ENCODE peak calls at places on chromosomes 5 and 9, in seven cellular contexts. O is A549, Y is K562, H is H1, A is SK-N-SH, J is GM12878, R is HepG2. P is an unnamed sample.

GRCh38 chr5:178407646-178408045 is 175.0 kb upstream of the PHYKPL start:
- DNase-seq in H (no peak), J (no peak), O (no peak), Y (no peak), A (no peak), R (no peak), P (no peak)

GRCh38 chr5:76544268-76544926 is 78.8 kb downstream of the F2RL2 start:
- DNase-seq in H (no peak), O (peak), Y (peak), R (peak), A (peak), J (peak), P (peak)

GRCh38 chr5:119315516-119315949 is 40.3 kb upstream of the TNFAIP8 start:
- DNase-seq in O (peak), Y (peak), H (no peak), A (peak), R (peak), J (peak), P (no peak)

GRCh38 chr5:33319841-33320240 is 120.9 kb upstream of the TARS1 start:
- DNase-seq in H (no peak), O (no peak), R (no peak), A (no peak), Y (no peak), J (no peak), P (no peak)

GRCh38 chr9:137615387-137615871 is 3.4 kb upstream of the EHMT1 start:
- DNase-seq in H (no peak), J (no peak), O (no peak), Y (no peak), A (no peak), R (no peak), P (no peak)

GRCh38 chr5:54679686-54680085 is 162.1 kb downstream of the SNX18 start:
- DNase-seq in Y (no peak), A (no peak), O (no peak), R (no peak), H (no peak), J (no peak), P (peak)

GRCh38 chr9:116569111-116569510 is 118.0 kb upstream of the TRIM32 start:
- DNase-seq in R (no peak), Y (no peak), A (no peak), J (no peak), O (no peak), H (no peak), P (no peak)

GRCh38 chr5:137641148-137641547 is 94.7 kb downstream of the KLHL3 start:
- DNase-seq in J (no peak), O (no peak), Y (no peak), A (no peak), R (no peak), H (no peak), P (peak)

GRCh38 chr5:170380361-170380951 is 8.7 kb downstream of the KCNMB1 start:
- DNase-seq in Y (no peak), R (no peak), H (no peak), J (no peak), A (peak), O (no peak), P (no peak)

GRCh38 chr9:17578911-17579793 is at the start of gene SH3GL2:
- DNase-seq in H (peak), Y (no peak), O (peak), R (no peak), A (peak), J (no peak), P (peak)

GRCh38 chr9:22052376-22052945 is 43.4 kb upstream of the CDKN2B start:
- DNase-seq in H (no peak), Y (no peak), R (peak), O (no peak), J (no peak), A (no peak), P (peak)

GRCh38 chr5:37838933-37839341 is 904 bp downstream of the GDNF start:
- DNase-seq in A (peak), R (no peak), H (peak), J (no peak), Y (no peak), O (no peak), P (no peak)
- TF ChIP-seq RFX5 in A (no peak), R (no peak), H (no peak), J (no peak), Y (no peak), O (no peak), P (no peak)

DNA sequence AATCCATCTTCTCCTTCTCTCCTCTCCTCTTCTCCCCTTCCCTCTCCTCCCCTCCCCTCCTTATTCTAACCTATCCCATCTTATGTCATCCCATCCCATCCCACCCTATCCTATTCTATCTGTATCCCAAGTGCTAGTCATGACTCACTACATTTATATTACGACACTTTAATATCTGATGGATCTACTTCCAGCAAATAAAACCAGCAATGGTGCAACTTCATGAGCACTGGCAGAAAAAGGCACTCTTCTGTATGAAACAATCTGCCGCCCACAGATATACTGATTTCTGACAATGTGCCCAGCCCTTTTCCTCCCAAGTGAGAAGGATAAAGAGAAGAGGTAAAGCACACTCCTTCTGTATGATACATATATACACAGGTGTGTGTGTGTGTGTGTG is 86.6 kb upstream of the ANKH start:
- DNase-seq in O (no peak), Y (no peak), A (no peak), J (no peak), H (no peak), R (no peak), P (peak)
- TF ChIP-seq RFX5 in O (no peak), Y (no peak), A (no peak), J (no peak), H (no peak), R (no peak), P (no peak)

GRCh38 chr5:173613433-173614144 is 2.9 kb downstream of the BOD1 start:
- DNase-seq in H (no peak), A (no peak), J (no peak), O (no peak), Y (no peak), R (no peak), P (no peak)
- TF ChIP-seq RFX5 in H (no peak), A (no peak), J (no peak), O (no peak), Y (no peak), R (no peak), P (no peak)

DNA sequence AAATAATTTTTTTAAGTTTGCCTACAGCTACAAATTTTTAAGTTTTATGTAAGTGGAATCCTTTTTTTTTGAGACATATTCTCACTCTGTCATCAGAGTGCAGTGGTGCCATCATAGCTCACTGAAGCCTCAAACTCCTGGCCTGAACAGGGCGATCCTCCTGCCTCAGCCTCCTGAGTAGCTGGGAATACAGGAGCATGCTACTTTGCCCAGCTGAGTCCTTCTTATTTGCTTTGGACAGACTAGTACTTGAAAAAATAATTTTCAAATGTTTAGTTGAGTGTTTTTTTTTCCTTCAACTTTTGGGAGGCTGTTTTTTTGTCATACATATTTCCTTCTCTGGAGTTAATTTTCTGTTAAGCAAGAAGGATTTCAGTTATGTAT is 7.4 kb downstream of the GAPVD1 start:
- DNase-seq in J (no peak), O (no peak), H (no peak), A (no peak), R (no peak), Y (no peak), P (no peak)
- TF ChIP-seq RFX5 in J (no peak), O (no peak), H (no peak), A (no peak), R (no peak), Y (no peak), P (no peak)

DNA sequence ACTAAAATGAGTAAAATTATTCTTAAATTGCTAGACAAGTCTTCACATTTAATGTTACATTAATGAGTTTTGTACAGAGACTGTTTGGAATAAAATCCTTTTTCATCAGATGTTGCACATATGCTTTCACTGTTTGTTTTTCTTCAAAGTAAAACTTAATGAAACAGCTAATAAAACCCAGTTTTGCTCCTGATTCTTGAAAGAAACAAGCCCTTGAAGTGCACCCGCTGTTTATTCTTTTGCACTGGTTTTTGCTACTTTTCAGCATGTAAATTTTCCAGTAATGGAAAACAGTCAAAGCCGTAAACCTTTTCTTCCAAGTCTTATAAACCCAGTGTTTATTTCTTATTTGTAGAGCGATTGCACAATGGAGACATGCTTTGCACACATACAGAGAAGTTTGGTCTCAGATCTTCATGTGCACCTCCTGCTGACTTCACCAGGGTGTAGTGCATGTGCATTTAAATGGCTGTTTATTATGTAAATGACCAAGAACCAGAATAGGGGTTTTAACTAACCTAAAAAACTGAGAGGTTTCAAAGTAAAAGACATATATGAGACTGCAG is 51.8 kb downstream of the ATG10 start:
- DNase-seq in Y (no peak), R (no peak), H (no peak), A (no peak), O (no peak), J (no peak), P (peak)
- TF ChIP-seq RFX5 in Y (no peak), R (no peak), H (no peak), A (no peak), O (no peak), J (no peak), P (no peak)

DNA sequence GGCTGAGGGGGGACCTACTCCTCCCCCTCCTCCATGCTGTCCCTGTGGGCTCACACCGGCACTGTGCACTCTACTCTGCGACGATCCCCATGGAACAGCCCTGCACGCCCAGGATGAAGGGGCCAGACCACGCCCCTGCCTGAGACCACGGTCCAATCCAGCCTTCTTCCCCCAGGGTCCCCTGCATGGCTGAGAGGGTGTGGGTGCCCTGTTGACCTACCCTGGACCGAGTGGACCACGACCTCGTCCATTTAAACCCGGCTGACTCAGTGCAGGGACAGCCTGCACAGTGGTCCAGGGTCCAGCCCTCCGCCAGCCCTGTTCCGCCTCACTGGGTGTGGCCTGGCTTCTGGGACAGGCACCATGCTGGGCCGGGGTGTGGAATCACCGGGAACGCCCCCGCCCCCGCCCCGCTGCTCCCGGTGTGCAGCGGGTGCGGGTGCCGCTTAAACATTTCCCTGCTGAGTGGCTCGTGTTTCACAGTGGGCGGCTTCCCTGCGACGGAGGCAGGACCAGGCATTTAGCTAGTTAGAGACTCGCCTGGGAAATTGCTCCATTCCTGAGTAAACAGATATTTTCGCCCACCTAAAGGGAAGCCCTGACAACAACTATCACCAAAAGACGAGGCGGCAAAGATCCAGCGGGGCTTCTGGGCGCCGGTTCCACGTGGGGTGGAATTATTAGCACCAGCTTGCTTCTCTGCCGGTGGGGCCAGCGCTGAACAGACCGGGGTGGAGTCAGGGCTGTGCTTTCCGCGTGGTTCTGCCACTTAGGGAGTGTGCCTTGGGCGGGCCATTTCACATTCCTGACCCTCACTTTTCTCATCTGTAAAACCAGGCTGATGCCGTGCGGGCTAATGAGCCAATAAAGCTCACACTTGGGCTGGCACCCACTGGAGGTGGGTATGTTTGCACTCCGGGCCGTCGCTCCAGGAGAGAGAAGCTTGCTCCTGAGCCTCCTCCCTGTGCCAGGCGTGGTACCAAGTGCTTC is 22.6 kb downstream of the DBH start:
- DNase-seq in O (peak), A (no peak), Y (peak), J (no peak), R (peak), H (peak), P (peak)
- TF ChIP-seq RFX5 in O (no peak), A (no peak), Y (no peak), J (no peak), R (no peak), H (no peak), P (no peak)

DNA sequence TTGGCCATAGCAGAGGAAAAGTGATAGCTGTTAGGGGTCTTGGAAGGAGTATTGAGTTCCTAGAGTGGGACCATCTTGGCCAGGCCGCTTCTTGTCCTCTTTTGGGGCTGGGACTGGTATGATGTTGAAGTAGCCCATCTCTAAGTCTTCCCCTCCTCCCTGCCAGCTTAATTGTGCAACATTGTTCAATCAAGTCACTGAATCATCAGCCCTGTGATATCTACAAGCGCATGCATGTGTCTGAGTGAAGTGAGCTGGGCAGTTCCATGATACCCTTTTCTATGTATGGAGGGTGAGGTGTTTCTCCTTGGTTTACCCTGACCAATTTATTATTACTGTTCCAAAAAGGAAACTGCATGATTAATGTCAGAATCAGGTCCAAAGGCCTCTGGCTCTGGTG is 112.2 kb downstream of the C9orf152 start:
- DNase-seq in A (no peak), Y (no peak), O (no peak), R (no peak), J (no peak), H (no peak), P (peak)
- TF ChIP-seq RFX5 in A (no peak), Y (no peak), O (no peak), R (no peak), J (no peak), H (no peak), P (no peak)